ENCODE peak calls at places on chromosome 18, in ten cellular contexts. W, B, D, Q, I, H, G, E, R and L are unnamed samples.
A peak's percentile ranks its signal among the peaks of the same experiment; 100 is the strongest.

GRCh38 chr18:33356735-33357134 is 83.8 kb downstream of the CCDC178 start:
- DNase-seq in G (no peak), H (no peak), W (no peak), R (no peak), E (no peak), I (peak; percentile 44), B (no peak), Q (no peak), D (no peak), L (no peak)

GRCh38 chr18:77870238-77870637 is 620.6 kb downstream of the GALR1 start:
- DNase-seq in W (no peak), D (no peak), B (no peak), H (no peak), G (no peak), I (no peak), Q (no peak), R (no peak), E (no peak), L (no peak)

GRCh38 chr18:40012931-40013609 is 1942.0 kb upstream of the PIK3C3 start:
- DNase-seq in D (no peak), W (no peak), R (no peak), H (no peak), G (peak; percentile 48), B (no peak), I (no peak), E (no peak), Q (no peak), L (no peak)

GRCh38 chr18:6929370-6930102 is 188.1 kb downstream of the LAMA1 start:
- DNase-seq in H (no peak), E (peak; percentile 25), Q (no peak), R (no peak), B (no peak), G (no peak), D (no peak), I (peak; percentile 69), W (no peak), L (peak; percentile 74)

GRCh38 chr18:48802543-48803428 is 148.0 kb downstream of the SMAD7 start:
- DNase-seq in H (peak; percentile 27), Q (no peak), E (no peak), I (no peak), W (no peak), B (peak; percentile 13), R (peak; percentile 73), D (no peak), G (no peak), L (peak; percentile 26)

GRCh38 chr18:14074187-14074586 is 58.0 kb downstream of the ZNF519 start:
- DNase-seq in G (no peak), R (no peak), W (no peak), E (no peak), D (no peak), B (no peak), H (no peak), I (peak; percentile 74), Q (peak; percentile 7), L (no peak)

GRCh38 chr18:68847219-68847860 is 49.5 kb downstream of the CCDC102B start:
- DNase-seq in G (peak; percentile 56), Q (peak; percentile 19), E (no peak), D (peak; percentile 70), W (no peak), R (no peak), B (no peak), H (no peak), I (peak; percentile 29), L (no peak)

GRCh38 chr18:49717617-49718016 is 95.7 kb downstream of the ACAA2 start:
- DNase-seq in Q (no peak), G (no peak), E (no peak), B (no peak), D (no peak), I (no peak), W (no peak), H (no peak), R (no peak), L (no peak)

GRCh38 chr18:66193938-66194337 is 410.0 kb downstream of the CDH19 start:
- DNase-seq in B (no peak), G (no peak), D (no peak), Q (no peak), W (no peak), E (no peak), I (no peak), R (peak; percentile 10), H (no peak), L (no peak)

GRCh38 chr18:51279367-51279984 is 82.0 kb upstream of the MEX3C start:
- DNase-seq in W (no peak), R (no peak), I (no peak), Q (no peak), H (no peak), E (no peak), D (no peak), B (no peak), G (no peak), L (no peak)

GRCh38 chr18:45106331-45106774 is 425.7 kb downstream of the SETBP1 start:
- DNase-seq in G (peak; percentile 17), B (no peak), I (no peak), W (no peak), D (peak; percentile 50), R (no peak), H (peak; percentile 75), Q (no peak), E (no peak), L (no peak)

GRCh38 chr18:58247363-58247834 is 203.4 kb downstream of the NEDD4L start:
- DNase-seq in D (peak; percentile 58), G (peak; percentile 22), R (no peak), E (no peak), H (no peak), B (no peak), W (no peak), Q (no peak), I (peak; percentile 67), L (no peak)

GRCh38 chr18:63741769-63742168 is 33.4 kb upstream of the SERPINB7 start:
- DNase-seq in I (peak; percentile 16), E (no peak), G (peak; percentile 71), R (no peak), W (no peak), Q (no peak), D (peak; percentile 43), B (no peak), H (no peak), L (no peak)

GRCh38 chr18:13235981-13236380 is 17.4 kb downstream of the LDLRAD4 start:
- DNase-seq in H (no peak), B (peak; percentile 62), G (no peak), E (no peak), W (no peak), Q (no peak), D (no peak), I (no peak), R (no peak), L (peak; percentile 53)

GRCh38 chr18:62992877-62993365 is 277.6 kb downstream of the PHLPP1 start:
- DNase-seq in G (no peak), I (no peak), H (no peak), B (no peak), E (no peak), R (no peak), D (no peak), W (no peak), Q (no peak), L (no peak)

GRCh38 chr18:59353079-59353680 is 5.9 kb downstream of the LMAN1 start:
- DNase-seq in I (no peak), G (no peak), W (no peak), Q (no peak), B (no peak), D (peak; percentile 8), E (no peak), R (peak; percentile 53), H (no peak), L (no peak)

GRCh38 chr18:63515279-63515678 is 26.9 kb upstream of the SERPINB12 start:
- DNase-seq in G (no peak), R (no peak), D (no peak), E (no peak), Q (no peak), H (no peak), B (no peak), I (peak; percentile 54), W (no peak), L (no peak)

GRCh38 chr18:6382968-6383367 is 31.7 kb downstream of the L3MBTL4 start:
- DNase-seq in E (no peak), I (peak; percentile 54), B (no peak), D (no peak), W (no peak), G (no peak), H (no peak), Q (no peak), R (no peak), L (no peak)

GRCh38 chr18:70578480-70578879 is 289.6 kb downstream of the SOCS6 start:
- DNase-seq in B (no peak), R (no peak), D (no peak), H (no peak), G (no peak), E (peak; percentile 21), I (no peak), W (no peak), Q (no peak), L (no peak)
- TF ChIP-seq CTCF in B (no peak), R (no peak), D (no peak), H (no peak), G (no peak), E (no peak), I (no peak), W (no peak), Q (peak; percentile 61), L (no peak)

DNA sequence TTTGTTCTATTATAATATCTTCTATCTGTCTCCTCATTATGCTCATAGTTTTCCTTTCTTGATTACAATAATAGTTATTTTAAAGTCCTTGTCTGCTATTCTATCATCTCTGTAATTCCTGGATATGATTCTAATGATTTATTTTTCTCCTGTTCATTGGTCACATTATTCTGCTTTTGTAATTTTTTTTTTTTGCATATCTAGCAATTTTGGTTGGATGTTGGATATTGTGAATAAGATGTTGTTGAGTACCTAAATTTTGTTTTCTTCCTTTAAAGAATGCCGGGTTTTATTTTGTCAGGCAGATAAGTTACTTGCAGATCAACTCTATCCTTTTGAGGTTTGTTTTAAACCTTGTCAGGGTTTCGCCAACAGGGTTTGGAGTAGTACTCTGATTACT is 25.2 kb downstream of the KATNAL2 start:
- DNase-seq in Q (no peak), H (no peak), I (no peak), B (no peak), G (no peak), W (no peak), R (no peak), D (no peak), E (no peak), L (no peak)
- TF ChIP-seq CTCF in Q (no peak), H (no peak), I (no peak), B (no peak), G (no peak), W (no peak), R (no peak), D (no peak), E (no peak), L (no peak)

DNA sequence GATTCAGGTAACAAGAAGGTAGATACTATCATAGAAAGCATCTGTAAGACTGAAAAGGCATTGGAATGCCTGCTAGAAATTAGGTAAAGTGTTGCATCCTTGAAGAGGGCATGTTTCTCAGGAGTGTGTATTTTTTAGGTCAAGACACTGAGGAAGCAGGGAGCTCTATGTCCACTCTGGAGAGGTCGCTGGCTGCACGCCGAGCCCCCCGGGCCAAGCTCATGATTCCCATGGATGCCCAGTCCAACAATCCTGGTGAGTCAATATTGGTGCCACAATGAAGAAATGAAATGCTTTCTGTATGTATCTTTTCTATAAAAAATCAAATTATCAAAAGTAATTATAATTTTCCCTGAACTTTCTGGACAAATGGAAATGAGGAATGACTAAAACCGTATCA is 756.7 kb downstream of the MBD2 start:
- DNase-seq in G (no peak), H (no peak), D (no peak), B (no peak), I (no peak), W (no peak), R (no peak), Q (no peak), E (no peak), L (no peak)
- TF ChIP-seq CTCF in G (no peak), H (no peak), D (no peak), B (no peak), I (no peak), W (no peak), R (no peak), Q (no peak), E (no peak), L (no peak)

GRCh38 chr18:1191341-1191740 is 286.7 kb downstream of the ADCYAP1 start:
- DNase-seq in B (no peak), E (no peak), Q (no peak), H (no peak), G (no peak), I (no peak), D (no peak), R (no peak), W (no peak), L (no peak)
- TF ChIP-seq CTCF in B (no peak), E (no peak), Q (no peak), H (no peak), G (no peak), I (no peak), D (no peak), R (no peak), W (no peak), L (no peak)